ENCODE peak calls at places on chromosomes 16 and 17, in five cellular contexts. One of them, this sample, is unnamed.

GRCh38 chr17:64327201-64327930 is 63.3 kb downstream of the PECAM1 start:
- DNase-seq in lung microvascular endothelial cell: peak; percentile 93
- DNase-seq in effector CD4-positive, alpha-beta T cell: no peak
- DNase-seq in SJCRH30: peak; percentile 39
- DNase-seq in prostate gland: no peak
- DNase-seq in this sample: peak; percentile 89

GRCh38 chr16:1762879-1763520 is 8.3 kb downstream of the NME3 start:
- DNase-seq in lung microvascular endothelial cell: no peak
- DNase-seq in effector CD4-positive, alpha-beta T cell: no peak
- DNase-seq in SJCRH30: no peak
- DNase-seq in prostate gland: no peak
- DNase-seq in this sample: no peak

GRCh38 chr16:85963746-85964370 is 64.9 kb downstream of the IRF8 start:
- DNase-seq in lung microvascular endothelial cell: no peak
- DNase-seq in effector CD4-positive, alpha-beta T cell: no peak
- DNase-seq in SJCRH30: peak; percentile 22
- DNase-seq in prostate gland: peak; percentile 24
- DNase-seq in this sample: no peak

GRCh38 chr16:47638175-47638574 is 177.0 kb downstream of the PHKB start:
- DNase-seq in lung microvascular endothelial cell: no peak
- DNase-seq in effector CD4-positive, alpha-beta T cell: no peak
- DNase-seq in SJCRH30: no peak
- DNase-seq in prostate gland: no peak
- DNase-seq in this sample: no peak

GRCh38 chr16:10946308-10946707 is 1.9 kb downstream of the CLEC16A start:
- DNase-seq in lung microvascular endothelial cell: no peak
- DNase-seq in effector CD4-positive, alpha-beta T cell: no peak
- DNase-seq in SJCRH30: no peak
- DNase-seq in prostate gland: no peak
- DNase-seq in this sample: no peak

GRCh38 chr16:50771366-50771765 is 29.5 kb downstream of the CYLD start:
- DNase-seq in lung microvascular endothelial cell: no peak
- DNase-seq in effector CD4-positive, alpha-beta T cell: no peak
- DNase-seq in SJCRH30: no peak
- DNase-seq in prostate gland: no peak
- DNase-seq in this sample: no peak

GRCh38 chr17:45809484-45809883 is 25.4 kb downstream of the CRHR1 start:
- DNase-seq in lung microvascular endothelial cell: no peak
- DNase-seq in effector CD4-positive, alpha-beta T cell: no peak
- DNase-seq in SJCRH30: peak; percentile 13
- DNase-seq in prostate gland: no peak
- DNase-seq in this sample: no peak

GRCh38 chr17:67573987-67574657 is 143.6 kb upstream of the NOL11 start:
- DNase-seq in lung microvascular endothelial cell: no peak
- DNase-seq in effector CD4-positive, alpha-beta T cell: no peak
- DNase-seq in SJCRH30: no peak
- DNase-seq in prostate gland: no peak
- DNase-seq in this sample: no peak

GRCh38 chr16:16141784-16142396 is 81.4 kb downstream of the ABCC6 start:
- DNase-seq in lung microvascular endothelial cell: no peak
- DNase-seq in effector CD4-positive, alpha-beta T cell: no peak
- DNase-seq in SJCRH30: no peak
- DNase-seq in prostate gland: no peak
- DNase-seq in this sample: no peak

GRCh38 chr17:48564200-48565023 is 13.7 kb downstream of the HOXB4 start:
- DNase-seq in lung microvascular endothelial cell: peak; percentile 45
- DNase-seq in effector CD4-positive, alpha-beta T cell: no peak
- DNase-seq in SJCRH30: no peak
- DNase-seq in prostate gland: no peak
- DNase-seq in this sample: no peak

GRCh38 chr17:60600490-60601431 is 768 bp downstream of the PPM1D start:
- DNase-seq in lung microvascular endothelial cell: peak; percentile 90
- DNase-seq in effector CD4-positive, alpha-beta T cell: peak; percentile 56
- DNase-seq in SJCRH30: peak; percentile 85
- DNase-seq in prostate gland: peak; percentile 76
- DNase-seq in this sample: peak; percentile 72

GRCh38 chr17:9236286-9237052 is 215.2 kb downstream of the NTN1 start:
- DNase-seq in lung microvascular endothelial cell: no peak
- DNase-seq in effector CD4-positive, alpha-beta T cell: no peak
- DNase-seq in SJCRH30: no peak
- DNase-seq in prostate gland: no peak
- DNase-seq in this sample: no peak

GRCh38 chr16:79599256-79599836 is 1.2 kb downstream of the MAF start:
- DNase-seq in lung microvascular endothelial cell: peak; percentile 23
- DNase-seq in effector CD4-positive, alpha-beta T cell: no peak
- DNase-seq in SJCRH30: peak; percentile 50
- DNase-seq in prostate gland: peak; percentile 16
- DNase-seq in this sample: no peak

GRCh38 chr16:3641801-3642396 is 12.6 kb upstream of the DNASE1 start:
- DNase-seq in lung microvascular endothelial cell: no peak
- DNase-seq in effector CD4-positive, alpha-beta T cell: no peak
- DNase-seq in SJCRH30: no peak
- DNase-seq in prostate gland: no peak
- DNase-seq in this sample: no peak

GRCh38 chr17:6257339-6257738 is 177.6 kb downstream of the AIPL1 start:
- DNase-seq in lung microvascular endothelial cell: peak; percentile 89
- DNase-seq in effector CD4-positive, alpha-beta T cell: no peak
- DNase-seq in SJCRH30: no peak
- DNase-seq in prostate gland: no peak
- DNase-seq in this sample: peak; percentile 61

GRCh38 chr17:32361270-32361669 is 11.3 kb downstream of the ZNF207 start:
- DNase-seq in lung microvascular endothelial cell: no peak
- DNase-seq in effector CD4-positive, alpha-beta T cell: no peak
- DNase-seq in SJCRH30: no peak
- DNase-seq in prostate gland: no peak
- DNase-seq in this sample: no peak

GRCh38 chr16:1158456-1159324 is 5.8 kb downstream of the CACNA1H start:
- DNase-seq in lung microvascular endothelial cell: peak; percentile 31
- DNase-seq in effector CD4-positive, alpha-beta T cell: no peak
- DNase-seq in SJCRH30: peak; percentile 46
- DNase-seq in prostate gland: no peak
- DNase-seq in this sample: no peak

GRCh38 chr16:9469512-9469911 is 378.1 kb downstream of the HAPSTR1 start:
- DNase-seq in lung microvascular endothelial cell: no peak
- DNase-seq in effector CD4-positive, alpha-beta T cell: no peak
- DNase-seq in SJCRH30: no peak
- DNase-seq in prostate gland: no peak
- DNase-seq in this sample: no peak

GRCh38 chr17:29195465-29196081 is 15.4 kb upstream of the MYO18A start:
- DNase-seq in lung microvascular endothelial cell: no peak
- DNase-seq in effector CD4-positive, alpha-beta T cell: no peak
- DNase-seq in SJCRH30: peak; percentile 95
- DNase-seq in prostate gland: no peak
- DNase-seq in this sample: no peak

GRCh38 chr17:27544350-27545131 is 86.4 kb upstream of the LGALS9 start:
- DNase-seq in lung microvascular endothelial cell: no peak
- DNase-seq in effector CD4-positive, alpha-beta T cell: no peak
- DNase-seq in SJCRH30: peak; percentile 95
- DNase-seq in prostate gland: no peak
- DNase-seq in this sample: no peak

GRCh38 chr17:75051941-75052340 is 4.9 kb downstream of the KCTD2 start:
- DNase-seq in lung microvascular endothelial cell: no peak
- DNase-seq in effector CD4-positive, alpha-beta T cell: no peak
- DNase-seq in SJCRH30: no peak
- DNase-seq in prostate gland: no peak
- DNase-seq in this sample: no peak

GRCh38 chr17:17027442-17028058 is 14.7 kb upstream of the MPRIP start:
- DNase-seq in lung microvascular endothelial cell: no peak
- DNase-seq in effector CD4-positive, alpha-beta T cell: no peak
- DNase-seq in SJCRH30: no peak
- DNase-seq in prostate gland: no peak
- DNase-seq in this sample: no peak

GRCh38 chr17:73155410-73156165 is 9.2 kb upstream of the SSTR2 start:
- DNase-seq in lung microvascular endothelial cell: no peak
- DNase-seq in effector CD4-positive, alpha-beta T cell: no peak
- DNase-seq in SJCRH30: no peak
- DNase-seq in prostate gland: no peak
- DNase-seq in this sample: no peak

GRCh38 chr17:2871720-2872119 is 75.5 kb downstream of the RAP1GAP2 start:
- DNase-seq in lung microvascular endothelial cell: no peak
- DNase-seq in effector CD4-positive, alpha-beta T cell: no peak
- DNase-seq in SJCRH30: no peak
- DNase-seq in prostate gland: no peak
- DNase-seq in this sample: no peak

GRCh38 chr17:28985950-28986713 is 19.7 kb downstream of the SEZ6 start:
- DNase-seq in lung microvascular endothelial cell: no peak
- DNase-seq in effector CD4-positive, alpha-beta T cell: no peak
- DNase-seq in SJCRH30: peak; percentile 82
- DNase-seq in prostate gland: no peak
- DNase-seq in this sample: no peak

This sample was measured in glomerular endothelial cell.